ENCODE peak calls at places on chromosome 19, in eight cellular contexts. H is keratinocyte, T is EH, G is C1 segment of cervical spinal cord, R is NCI-H1417, O is hippocampal formation, A is retinal pigment epithelial cell, D is activated B cell treated with CpG ODN at 0.5 μM for 24 hours. V is an unnamed sample.

GRCh38 chr19:8052464-8052859 is at the start of gene CCL25:
- DNase-seq in O (no peak), H (no peak), D (no peak), R (no peak), G (no peak), T (no peak), A (no peak), V (no peak)

GRCh38 chr19:601790-602189 is 12.1 kb downstream of the HCN2 start:
- DNase-seq in H (no peak), T (no peak), G (no peak), A (no peak), O (no peak), D (no peak), R (no peak), V (no peak)

GRCh38 chr19:29665215-29665825 is at the start of gene PLEKHF1:
- DNase-seq in D (peak), R (peak), O (peak), H (no peak), T (peak), G (peak), A (no peak), V (peak)

GRCh38 chr19:38033658-38034150 is 126.7 kb downstream of the SIPA1L3 start:
- DNase-seq in H (no peak), R (peak), G (no peak), T (no peak), D (peak), O (no peak), A (no peak), V (peak)

GRCh38 chr19:57903298-57904174 is 12.9 kb downstream of the ZNF417 start:
- DNase-seq in H (no peak), D (no peak), R (peak), O (peak), G (no peak), T (peak), A (no peak), V (no peak)

GRCh38 chr19:40667602-40668001 is 22.8 kb downstream of the NUMBL start:
- DNase-seq in H (no peak), O (no peak), T (no peak), D (no peak), G (no peak), R (no peak), A (no peak), V (no peak)

GRCh38 chr19:40578442-40578908 is 1.8 kb downstream of the SHKBP1 start:
- DNase-seq in D (no peak), G (no peak), R (no peak), T (peak), O (peak), A (no peak), H (no peak), V (no peak)

GRCh38 chr19:1624458-1624857 is 19.2 kb upstream of the UQCR11 start:
- DNase-seq in R (no peak), G (peak), D (peak), H (no peak), T (peak), A (no peak), O (peak), V (no peak)

GRCh38 chr19:46490774-46491173 is 4.9 kb downstream of the PNMA8B start:
- DNase-seq in D (no peak), G (no peak), R (no peak), A (no peak), O (no peak), H (no peak), T (no peak), V (no peak)

GRCh38 chr19:35090795-35091214 is 24.8 kb upstream of the FXYD3 start:
- DNase-seq in R (peak), H (no peak), D (no peak), A (no peak), O (no peak), T (no peak), G (no peak), V (no peak)

V was measured in stimulated activated naive B cell treated with anti-CD40 and anti-IgM and Interleukin-4, amounts not matched to agents 10 μg/mL and 1 μg/mL and 100 μg/mL, for 72 hours.